ENCODE peak calls at places on chromosomes 12 and 14, in five cellular contexts. A, X, W, T and D are unnamed samples.

GRCh38 chr12:47576256-47576655 is 129.6 kb downstream of the RPAP3 start:
- DNase-seq in A (no peak), X (peak; percentile 5), W (no peak), T (no peak), D (no peak)

GRCh38 chr12:52494518-52494917 is 1.5 kb upstream of the KRT6A start:
- DNase-seq in W (peak; percentile 51), A (no peak), T (no peak), X (no peak), D (no peak)

GRCh38 chr12:116278667-116279066 is 1.2 kb upstream of the MED13L start:
- DNase-seq in T (no peak), W (no peak), X (no peak), A (no peak), D (no peak)

GRCh38 chr14:67515386-67516079 is 17.6 kb upstream of the PLEKHH1 start:
- DNase-seq in X (no peak), T (no peak), A (no peak), W (no peak), D (no peak)

GRCh38 chr12:124392991-124393790 is 98.3 kb downstream of the RFLNA start:
- DNase-seq in X (peak; percentile 56), A (peak; percentile 93), W (peak; percentile 97), T (peak; percentile 91), D (peak; percentile 43)

GRCh38 chr14:50951032-50951431 is 6.7 kb upstream of the PYGL start:
- DNase-seq in T (no peak), W (no peak), X (no peak), A (no peak), D (no peak)

GRCh38 chr14:76958975-76959710 is 69.4 kb downstream of the IRF2BPL start:
- DNase-seq in W (no peak), X (no peak), T (no peak), A (no peak), D (no peak)

GRCh38 chr14:89619616-89620273 is 202.7 kb upstream of the FOXN3 start:
- DNase-seq in T (no peak), A (no peak), W (no peak), X (no peak), D (no peak)

GRCh38 chr14:104941508-104942365 is 17.1 kb downstream of the PLD4 start:
- DNase-seq in A (no peak), W (no peak), X (no peak), T (no peak), D (no peak)

GRCh38 chr12:97426485-97427116 is 36.0 kb upstream of the RMST start:
- DNase-seq in T (no peak), W (no peak), X (no peak), A (no peak), D (no peak)

GRCh38 chr14:74667758-74668157 is 45.1 kb downstream of the AREL1 start:
- DNase-seq in T (no peak), A (no peak), W (no peak), X (no peak), D (no peak)

GRCh38 chr12:27076468-27076867 is 5.9 kb downstream of the C12orf71 start:
- DNase-seq in T (no peak), W (no peak), A (no peak), X (no peak), D (no peak)

GRCh38 chr12:27076930-27077329 is 5.4 kb downstream of the C12orf71 start:
- DNase-seq in A (no peak), X (no peak), W (no peak), T (no peak), D (no peak)

GRCh38 chr12:27081668-27082091 is 698 bp downstream of the C12orf71 start:
- DNase-seq in X (no peak), W (no peak), T (no peak), A (no peak), D (no peak)

GRCh38 chr12:27077586-27077985 is 4.8 kb downstream of the C12orf71 start:
- DNase-seq in A (no peak), T (no peak), X (no peak), W (no peak), D (no peak)
- H3K27ac ChIP-seq in A (no peak overlapping the region), T (no peak overlapping the region), X (no peak overlapping the region), W (no peak overlapping the region), D (no peak overlapping the region)

DNA sequence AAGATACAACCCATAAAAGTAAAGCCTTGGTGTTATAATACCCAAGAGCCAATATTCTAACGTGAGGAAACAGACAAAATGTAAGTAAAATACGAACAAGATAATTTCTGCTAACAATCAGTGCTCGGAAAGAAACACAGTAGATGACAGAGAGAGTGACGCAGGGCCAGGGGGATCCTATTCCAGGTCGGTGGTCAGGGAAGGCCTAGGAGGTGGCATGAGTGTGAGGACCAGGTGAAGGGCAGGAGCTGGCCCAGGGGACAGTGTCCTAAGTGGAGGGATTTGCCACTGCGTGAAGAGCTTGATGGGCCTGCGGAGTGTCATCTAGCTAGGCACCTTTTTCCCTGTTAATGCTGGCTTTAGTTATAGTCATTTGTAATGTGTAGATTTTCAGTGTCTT is 35.3 kb downstream of the ETV6 start:
- DNase-seq in A (no peak), W (no peak), X (no peak), T (no peak), D (no peak)
- H3K27ac ChIP-seq in A (no peak overlapping the region), W (no peak overlapping the region), X (no peak overlapping the region), T (no peak overlapping the region), D (no peak overlapping the region)

GRCh38 chr12:6322969-6323339 is 12.5 kb downstream of the PLEKHG6 start:
- DNase-seq in A (no peak), T (no peak), W (no peak), X (no peak), D (no peak)
- H3K27ac ChIP-seq in A (no peak overlapping the region), T (peak overlapping the region; percentile 66), W (peak overlapping the region; percentile 80), X (peak overlapping the region; percentile 31), D (no peak overlapping the region)

GRCh38 chr12:33669349-33669748 is 229.7 kb upstream of the SYT10 start:
- DNase-seq in A (no peak), T (no peak), W (no peak), X (no peak), D (no peak)
- H3K27ac ChIP-seq in A (no peak overlapping the region), T (no peak overlapping the region), W (no peak overlapping the region), X (no peak overlapping the region), D (no peak overlapping the region)

DNA sequence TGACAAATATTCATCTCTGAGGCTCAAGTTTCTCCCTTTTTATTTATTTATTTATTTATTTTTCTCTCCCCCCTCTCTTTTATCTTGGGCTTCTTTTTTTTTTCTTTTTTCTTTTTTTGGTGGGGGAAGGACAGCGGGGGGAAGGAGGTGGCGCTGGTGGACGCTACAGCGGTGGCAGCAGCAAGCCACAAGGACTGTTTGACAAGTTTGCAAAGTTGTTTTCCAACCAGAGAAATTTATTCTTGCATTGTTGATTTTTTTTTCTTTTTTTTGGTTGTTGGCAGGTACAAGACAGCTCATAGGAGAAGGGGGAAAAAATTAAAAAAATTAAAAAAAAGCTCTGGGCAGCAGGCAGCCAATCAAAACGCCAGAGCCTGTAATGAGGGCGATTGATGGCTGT is 36.4 kb downstream of the BCL11B start:
- DNase-seq in X (no peak), A (no peak), T (no peak), W (no peak), D (no peak)
- H3K27ac ChIP-seq in X (no peak overlapping the region), A (no peak overlapping the region), T (no peak overlapping the region), W (no peak overlapping the region), D (no peak overlapping the region)

GRCh38 chr14:95611293-95611880 is 74.8 kb upstream of the TCL1B start:
- DNase-seq in X (no peak), A (no peak), W (no peak), T (no peak), D (no peak)
- H3K27ac ChIP-seq in X (no peak overlapping the region), A (no peak overlapping the region), W (no peak overlapping the region), T (no peak overlapping the region), D (no peak overlapping the region)

GRCh38 chr14:92103363-92103762 is 3.0 kb downstream of the ATXN3 start:
- DNase-seq in A (no peak), W (no peak), T (no peak), X (no peak), D (no peak)
- H3K27ac ChIP-seq in A (no peak overlapping the region), W (no peak overlapping the region), T (no peak overlapping the region), X (no peak overlapping the region), D (no peak overlapping the region)

GRCh38 chr12:70637286-70637685 is at the start of gene PTPRB:
- DNase-seq in T (no peak), A (no peak), X (no peak), W (no peak), D (no peak)
- H3K27ac ChIP-seq in T (no peak within 1 kb of the TSS), A (no peak within 1 kb of the TSS), X (no peak within 1 kb of the TSS), W (peak within 1 kb of the TSS; percentile 65), D (no peak within 1 kb of the TSS)

GRCh38 chr14:99237288-99237687 is 34.7 kb downstream of the BCL11B start:
- DNase-seq in X (no peak), W (no peak), T (no peak), A (no peak), D (no peak)
- H3K27ac ChIP-seq in X (peak overlapping the region; percentile 44), W (no peak overlapping the region), T (no peak overlapping the region), A (no peak overlapping the region), D (no peak overlapping the region)